ENCODE peak calls at places on chromosomes 12 and 14, in six cellular contexts. N is endodermal cell; Z is stimulated activated CD8-positive, alpha-beta memory T cell treated with anti-CD3 and anti-CD28 coated beads, Interleukin-2, amount 100 ng/mL, for 48 hours; T is ELR; I is germinal center; C is central memory CD8-positive, alpha-beta T cell. P is an unnamed sample.

GRCh38 chr12:6223545-6223944 is 23.3 kb downstream of the CD9 start:
- DNase-seq in I (no peak), N (no peak), Z (no peak), T (no peak), C (no peak), P (no peak)

GRCh38 chr12:45292486-45293195 is 76.7 kb downstream of the ANO6 start:
- DNase-seq in Z (no peak), I (no peak), C (no peak), T (no peak), N (no peak), P (no peak)

GRCh38 chr14:106803379-106803778 is 1277.0 kb downstream of the TMEM121 start:
- DNase-seq in I (no peak), C (no peak), N (no peak), T (no peak), Z (no peak), P (no peak)

GRCh38 chr14:88706425-88706824 is 86.3 kb downstream of the EML5 start:
- DNase-seq in I (no peak), Z (no peak), T (peak), N (no peak), C (no peak), P (peak)

GRCh38 chr12:89151536-89151935 is 200.8 kb downstream of the DUSP6 start:
- DNase-seq in I (no peak), C (no peak), T (no peak), Z (no peak), N (no peak), P (no peak)

GRCh38 chr14:64279719-64280668 is 14.2 kb downstream of the ESR2 start:
- DNase-seq in Z (peak), C (no peak), N (no peak), I (no peak), T (no peak), P (no peak)

GRCh38 chr12:5085896-5086295 is 42.2 kb downstream of the KCNA5 start:
- DNase-seq in C (no peak), Z (no peak), T (peak), I (no peak), N (no peak), P (peak)

GRCh38 chr14:63443988-63444387 is 99.2 kb downstream of the PPP2R5E start:
- DNase-seq in C (no peak), Z (no peak), N (no peak), T (no peak), I (no peak), P (no peak)

GRCh38 chr12:116123511-116124258 is 153.8 kb downstream of the MED13L start:
- DNase-seq in T (peak), Z (no peak), I (peak), N (peak), C (no peak), P (peak)

GRCh38 chr12:110079477-110080400 is 31.4 kb upstream of the C12orf76 start:
- DNase-seq in Z (peak), C (peak), T (no peak), N (no peak), I (peak), P (no peak)

GRCh38 chr12:51448618-51449256 is 24.1 kb downstream of the SLC4A8 start:
- DNase-seq in C (no peak), T (no peak), Z (no peak), N (no peak), I (no peak), P (no peak)

GRCh38 chr14:31386271-31386670 is 34.1 kb downstream of the HEATR5A start:
- DNase-seq in I (no peak), C (no peak), N (no peak), T (no peak), Z (no peak), P (no peak)